ENCODE peak calls at places on chromosomes 5 and 9, in nine cellular contexts. One of them, this sample, is unnamed.

GRCh38 chr9:72396247-72397091 is 31.5 kb upstream of the ZFAND5 start:
- DNase-seq in heart left ventricle: no peak
- DNase-seq in IMR-90: peak; percentile 91
- DNase-seq in A549: peak; percentile 73
- DNase-seq in ovary: no peak
- DNase-seq in GM12892: no peak
- DNase-seq in tibial nerve: no peak
- DNase-seq in right lobe of liver: no peak
- DNase-seq in H54: peak; percentile 24
- DNase-seq in this sample: no peak

GRCh38 chr5:67355135-67355729 is 158.6 kb upstream of the CD180 start:
- DNase-seq in IMR-90: no peak
- DNase-seq in heart left ventricle: no peak
- DNase-seq in GM12892: no peak
- DNase-seq in tibial nerve: no peak
- DNase-seq in right lobe of liver: no peak
- DNase-seq in H54: no peak
- DNase-seq in ovary: no peak
- DNase-seq in A549: no peak
- DNase-seq in this sample: no peak

GRCh38 chr9:73231203-73231602 is 79.5 kb downstream of the ANXA1 start:
- DNase-seq in tibial nerve: no peak
- DNase-seq in right lobe of liver: no peak
- DNase-seq in GM12892: no peak
- DNase-seq in A549: no peak
- DNase-seq in IMR-90: no peak
- DNase-seq in H54: no peak
- DNase-seq in heart left ventricle: no peak
- DNase-seq in ovary: no peak
- DNase-seq in this sample: no peak

GRCh38 chr9:87670572-87671264 is 55.2 kb upstream of the CTSL start:
- DNase-seq in tibial nerve: no peak
- DNase-seq in A549: no peak
- DNase-seq in right lobe of liver: no peak
- DNase-seq in GM12892: no peak
- DNase-seq in IMR-90: no peak
- DNase-seq in H54: no peak
- DNase-seq in ovary: no peak
- DNase-seq in heart left ventricle: no peak
- DNase-seq in this sample: no peak

GRCh38 chr5:96903300-96903699 is 27.0 kb downstream of the ERAP2 start:
- DNase-seq in H54: no peak
- DNase-seq in tibial nerve: no peak
- DNase-seq in heart left ventricle: no peak
- DNase-seq in ovary: no peak
- DNase-seq in right lobe of liver: no peak
- DNase-seq in GM12892: no peak
- DNase-seq in A549: no peak
- DNase-seq in IMR-90: peak; percentile 47
- DNase-seq in this sample: no peak

GRCh38 chr9:91395553-91396470 is 27.8 kb downstream of the NFIL3 start:
- DNase-seq in H54: peak; percentile 56
- DNase-seq in IMR-90: peak; percentile 93
- DNase-seq in A549: no peak
- DNase-seq in right lobe of liver: no peak
- DNase-seq in tibial nerve: no peak
- DNase-seq in GM12892: no peak
- DNase-seq in ovary: no peak
- DNase-seq in heart left ventricle: no peak
- DNase-seq in this sample: no peak

GRCh38 chr9:98455957-98456621 is 200.6 kb upstream of the TBC1D2 start:
- DNase-seq in A549: no peak
- DNase-seq in GM12892: no peak
- DNase-seq in right lobe of liver: no peak
- DNase-seq in ovary: no peak
- DNase-seq in IMR-90: peak; percentile 74
- DNase-seq in tibial nerve: no peak
- DNase-seq in H54: no peak
- DNase-seq in heart left ventricle: no peak
- DNase-seq in this sample: no peak

GRCh38 chr5:149618581-149619248 is 37.4 kb downstream of the ARHGEF37 start:
- DNase-seq in ovary: no peak
- DNase-seq in IMR-90: peak; percentile 72
- DNase-seq in A549: peak; percentile 73
- DNase-seq in tibial nerve: no peak
- DNase-seq in heart left ventricle: no peak
- DNase-seq in H54: peak; percentile 69
- DNase-seq in GM12892: no peak
- DNase-seq in right lobe of liver: no peak
- DNase-seq in this sample: peak; percentile 78

GRCh38 chr9:36960575-36960955 is 73.5 kb downstream of the PAX5 start:
- DNase-seq in ovary: no peak
- DNase-seq in A549: no peak
- DNase-seq in right lobe of liver: no peak
- DNase-seq in heart left ventricle: no peak
- DNase-seq in H54: no peak
- DNase-seq in IMR-90: no peak
- DNase-seq in GM12892: no peak
- DNase-seq in tibial nerve: no peak
- DNase-seq in this sample: no peak

GRCh38 chr9:36961051-36961450 is 73.0 kb downstream of the PAX5 start:
- DNase-seq in H54: no peak
- DNase-seq in IMR-90: no peak
- DNase-seq in heart left ventricle: no peak
- DNase-seq in GM12892: no peak
- DNase-seq in A549: no peak
- DNase-seq in right lobe of liver: no peak
- DNase-seq in ovary: no peak
- DNase-seq in tibial nerve: no peak
- DNase-seq in this sample: no peak

GRCh38 chr9:36961568-36962360 is 72.3 kb downstream of the PAX5 start:
- DNase-seq in heart left ventricle: no peak
- DNase-seq in tibial nerve: no peak
- DNase-seq in IMR-90: no peak
- DNase-seq in ovary: no peak
- DNase-seq in A549: no peak
- DNase-seq in right lobe of liver: no peak
- DNase-seq in H54: no peak
- DNase-seq in GM12892: no peak
- DNase-seq in this sample: no peak

GRCh38 chr9:36962721-36963120 is 71.3 kb downstream of the PAX5 start:
- DNase-seq in H54: no peak
- DNase-seq in right lobe of liver: no peak
- DNase-seq in heart left ventricle: no peak
- DNase-seq in ovary: no peak
- DNase-seq in GM12892: no peak
- DNase-seq in tibial nerve: no peak
- DNase-seq in IMR-90: no peak
- DNase-seq in A549: no peak
- DNase-seq in this sample: no peak

DNA sequence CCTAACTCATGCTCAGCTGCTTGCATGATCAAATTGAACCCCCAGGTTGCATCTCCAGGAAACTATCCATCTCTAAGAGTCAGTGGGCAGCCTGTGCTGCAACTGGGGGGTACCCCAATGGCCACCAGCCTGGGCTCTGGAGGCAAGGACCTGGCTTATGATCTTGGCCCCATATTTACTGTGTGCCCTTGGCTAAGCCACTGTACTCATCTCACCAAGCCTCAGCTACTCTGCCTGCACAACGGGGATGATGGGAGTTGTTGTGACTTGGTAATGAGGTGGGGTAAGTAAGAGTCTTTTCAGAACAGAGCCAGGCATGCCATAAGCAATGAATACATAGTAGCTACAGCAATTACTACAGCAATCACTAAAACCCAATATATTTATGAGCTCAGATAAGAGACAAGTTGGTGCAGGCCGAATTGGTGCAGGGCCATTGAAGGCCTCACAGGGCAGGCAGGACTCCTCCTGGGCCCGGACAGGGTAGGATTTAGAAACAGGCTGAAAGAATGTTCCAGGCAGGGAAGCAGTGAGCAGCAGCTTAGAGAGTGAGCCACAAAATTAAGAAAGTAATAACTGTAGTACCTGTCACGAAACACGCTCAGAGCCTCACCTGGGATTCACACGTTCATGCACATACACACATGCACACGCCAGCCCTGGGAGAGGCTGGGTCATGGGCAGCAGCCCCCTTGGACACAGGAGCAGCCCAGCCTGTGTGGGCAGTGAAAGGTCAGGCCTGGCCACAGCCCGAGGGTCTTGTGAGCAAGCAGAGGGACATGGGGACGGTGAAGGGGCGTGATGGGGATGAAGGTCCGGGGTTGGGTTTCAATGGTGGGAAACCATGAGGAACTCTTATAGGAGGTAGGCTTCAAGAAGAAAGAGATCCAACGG is 74.1 kb downstream of the PAX5 start:
- DNase-seq in A549: no peak
- DNase-seq in H54: no peak
- DNase-seq in right lobe of liver: no peak
- DNase-seq in tibial nerve: no peak
- DNase-seq in heart left ventricle: no peak
- DNase-seq in GM12892: no peak
- DNase-seq in ovary: no peak
- DNase-seq in IMR-90: no peak
- DNase-seq in this sample: no peak
- TF ChIP-seq POLR2A in A549: no peak
- TF ChIP-seq POLR2A in H54: no peak
- TF ChIP-seq POLR2A in right lobe of liver: no peak
- TF ChIP-seq POLR2A in tibial nerve: no peak
- TF ChIP-seq POLR2A in heart left ventricle: no peak
- TF ChIP-seq POLR2A in GM12892: no peak
- TF ChIP-seq POLR2A in ovary: no peak
- TF ChIP-seq POLR2A in IMR-90: no peak
- TF ChIP-seq POLR2A in this sample: no peak

GRCh38 chr5:142324377-142324870 is 397 bp downstream of the SPRY4 start:
- DNase-seq in A549: no peak
- DNase-seq in GM12892: no peak
- DNase-seq in H54: no peak
- DNase-seq in ovary: no peak
- DNase-seq in heart left ventricle: no peak
- DNase-seq in IMR-90: no peak
- DNase-seq in tibial nerve: no peak
- DNase-seq in right lobe of liver: peak; percentile 60
- DNase-seq in this sample: no peak

GRCh38 chr5:142324871-142325676 is at the start of gene SPRY4:
- DNase-seq in IMR-90: peak; percentile 98
- DNase-seq in tibial nerve: peak; percentile 90
- DNase-seq in H54: peak; percentile 75
- DNase-seq in heart left ventricle: peak; percentile 95
- DNase-seq in A549: peak; percentile 97
- DNase-seq in GM12892: peak; percentile 68
- DNase-seq in ovary: peak; percentile 88
- DNase-seq in right lobe of liver: peak; percentile 95
- DNase-seq in this sample: peak; percentile 94

GRCh38 chr5:142325677-142326479 is 1.1 kb upstream of the SPRY4 start:
- DNase-seq in IMR-90: peak; percentile 73
- DNase-seq in tibial nerve: peak; percentile 51
- DNase-seq in right lobe of liver: peak; percentile 49
- DNase-seq in heart left ventricle: peak; percentile 70
- DNase-seq in A549: peak; percentile 90
- DNase-seq in ovary: peak; percentile 26
- DNase-seq in GM12892: no peak
- DNase-seq in H54: peak; percentile 71
- DNase-seq in this sample: no peak

GRCh38 chr5:142327111-142327842 is 2.5 kb upstream of the SPRY4 start:
- DNase-seq in tibial nerve: no peak
- DNase-seq in IMR-90: peak; percentile 84
- DNase-seq in heart left ventricle: no peak
- DNase-seq in H54: no peak
- DNase-seq in right lobe of liver: no peak
- DNase-seq in GM12892: no peak
- DNase-seq in ovary: no peak
- DNase-seq in A549: no peak
- DNase-seq in this sample: no peak

DNA sequence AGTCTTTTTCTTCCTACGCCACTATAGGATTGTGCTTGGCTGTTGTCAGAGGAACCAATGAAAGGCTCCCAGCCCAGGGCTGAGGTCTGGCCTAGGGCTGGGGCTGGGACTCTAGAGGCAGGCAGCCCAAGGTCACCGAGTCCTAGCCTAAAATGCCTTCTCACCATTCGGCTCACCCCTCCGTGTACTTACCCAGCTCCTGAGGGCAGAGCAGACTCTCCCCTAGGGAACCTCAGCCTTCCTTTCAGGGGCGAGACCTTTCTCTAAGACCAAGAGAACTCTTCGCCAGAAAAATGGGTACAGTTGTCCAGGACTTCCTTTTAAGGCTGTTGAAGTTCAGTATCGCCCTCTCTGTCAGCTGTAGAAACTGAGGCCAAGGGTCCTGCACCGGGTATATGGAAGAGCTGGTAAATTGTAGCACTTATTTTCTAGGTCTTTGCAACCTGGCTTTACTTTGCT is 1.7 kb upstream of the SPRY4 start:
- DNase-seq in GM12892: no peak
- DNase-seq in heart left ventricle: no peak
- DNase-seq in tibial nerve: no peak
- DNase-seq in H54: no peak
- DNase-seq in IMR-90: no peak
- DNase-seq in ovary: no peak
- DNase-seq in right lobe of liver: no peak
- DNase-seq in A549: no peak
- DNase-seq in this sample: no peak
- TF ChIP-seq POLR2A in GM12892: no peak
- TF ChIP-seq POLR2A in heart left ventricle: no peak
- TF ChIP-seq POLR2A in tibial nerve: no peak
- TF ChIP-seq POLR2A in H54: no peak
- TF ChIP-seq POLR2A in IMR-90: peak; percentile 10
- TF ChIP-seq POLR2A in ovary: no peak
- TF ChIP-seq POLR2A in right lobe of liver: no peak
- TF ChIP-seq POLR2A in A549: no peak
- TF ChIP-seq POLR2A in this sample: no peak

DNA sequence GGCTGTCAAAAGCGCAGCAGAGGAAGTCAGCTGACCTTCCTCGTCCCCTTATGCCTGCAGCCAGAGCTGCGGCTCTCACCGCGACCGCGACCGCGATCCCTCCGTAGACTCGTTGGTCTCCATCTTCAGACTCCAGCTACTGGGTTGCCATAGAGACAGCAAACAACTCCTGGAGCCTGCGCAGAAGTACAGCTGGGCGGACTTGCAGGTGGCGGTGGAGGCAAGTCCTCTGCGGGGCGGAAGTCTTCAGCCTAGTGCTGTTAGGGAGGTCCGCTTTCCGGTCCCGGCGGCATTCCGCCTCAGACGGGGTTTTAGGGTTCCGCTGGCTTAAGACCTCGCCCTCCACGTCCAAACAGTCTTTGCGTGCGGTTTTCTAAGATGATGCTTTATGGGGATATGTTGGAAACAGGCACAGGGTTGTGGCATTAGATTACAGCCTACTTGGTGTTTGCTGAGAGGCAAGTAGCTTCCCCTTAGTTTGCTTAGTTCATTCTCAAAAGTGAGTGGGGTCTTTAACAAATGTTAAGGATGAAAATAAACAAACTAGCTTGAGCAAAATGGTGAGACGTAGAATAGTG is at the start of gene SPAG8:
- DNase-seq in GM12892: peak; percentile 92
- DNase-seq in ovary: peak; percentile 94
- DNase-seq in heart left ventricle: peak; percentile 96
- DNase-seq in IMR-90: peak; percentile 96
- DNase-seq in H54: peak; percentile 53
- DNase-seq in A549: peak; percentile 96
- DNase-seq in tibial nerve: peak; percentile 87
- DNase-seq in right lobe of liver: peak; percentile 88
- DNase-seq in this sample: peak; percentile 94
- TF ChIP-seq POLR2A in GM12892: peak; percentile 32
- TF ChIP-seq POLR2A in ovary: peak; percentile 14
- TF ChIP-seq POLR2A in heart left ventricle: no peak
- TF ChIP-seq POLR2A in IMR-90: no peak
- TF ChIP-seq POLR2A in H54: no peak
- TF ChIP-seq POLR2A in A549: peak; percentile 51
- TF ChIP-seq POLR2A in tibial nerve: no peak
- TF ChIP-seq POLR2A in right lobe of liver: peak; percentile 23
- TF ChIP-seq POLR2A in this sample: peak; percentile 48

GRCh38 chr9:35730486-35730854 is 1.5 kb downstream of the TLN1 start:
- DNase-seq in A549: no peak
- DNase-seq in tibial nerve: no peak
- DNase-seq in GM12892: no peak
- DNase-seq in H54: no peak
- DNase-seq in right lobe of liver: no peak
- DNase-seq in IMR-90: no peak
- DNase-seq in ovary: no peak
- DNase-seq in heart left ventricle: no peak
- DNase-seq in this sample: peak; percentile 43
- TF ChIP-seq POLR2A in A549: no peak
- TF ChIP-seq POLR2A in tibial nerve: no peak
- TF ChIP-seq POLR2A in GM12892: no peak
- TF ChIP-seq POLR2A in H54: no peak
- TF ChIP-seq POLR2A in right lobe of liver: no peak
- TF ChIP-seq POLR2A in IMR-90: peak; percentile 18
- TF ChIP-seq POLR2A in ovary: no peak
- TF ChIP-seq POLR2A in heart left ventricle: no peak
- TF ChIP-seq POLR2A in this sample: no peak